ENCODE peak calls at places on chromosome 4, in six cellular contexts. W is cardiac muscle cell, S is H9, R is neural progenitor cell, C is breast epithelium, E is uterus. M is an unnamed sample. For H3K4me1, the result is how much of the 10 kb centered on the place peaks cover.

GRCh38 chr4:6671648-6672047 is 22.0 kb upstream of the S100P start:
- DNase-seq in W (no peak), S (no peak), R (no peak), C (no peak), E (no peak), M (no peak)

GRCh38 chr4:10129196-10130185 is 12.9 kb upstream of the WDR1 start:
- DNase-seq in W (no peak), S (no peak), R (no peak), C (no peak), E (no peak), M (no peak)

GRCh38 chr4:94508841-94509240 is 57.1 kb downstream of the PDLIM5 start:
- DNase-seq in W (peak), S (no peak), R (no peak), C (no peak), E (no peak), M (no peak)

GRCh38 chr4:33709247-33709646 is 2535.1 kb downstream of the ARAP2 start:
- DNase-seq in W (peak), S (no peak), R (no peak), C (no peak), E (no peak), M (no peak)

GRCh38 chr4:2482192-2482591 is 13.3 kb downstream of the RNF4 start:
- DNase-seq in W (no peak), S (no peak), R (no peak), C (no peak), E (no peak), M (no peak)

GRCh38 chr4:186725422-186726149 is 1.9 kb upstream of the FAT1 start:
- DNase-seq in W (peak), S (peak), R (peak), C (peak), E (peak), M (peak)

GRCh38 chr4:158139086-158139485 is 33.7 kb downstream of the GASK1B start:
- DNase-seq in W (no peak), S (no peak), R (no peak), C (no peak), E (no peak), M (no peak)

GRCh38 chr4:148522995-148523394 is 80.8 kb upstream of the NR3C2 start:
- DNase-seq in W (no peak), S (no peak), R (no peak), C (no peak), E (no peak), M (no peak)

GRCh38 chr4:107561481-107561880 is 158.6 kb downstream of the PAPSS1 start:
- DNase-seq in W (peak), S (no peak), R (no peak), C (no peak), E (no peak), M (no peak)

GRCh38 chr4:151692443-151692782 is 68.4 kb downstream of the GATB start:
- DNase-seq in W (no peak), S (no peak), R (no peak), C (no peak), E (no peak), M (no peak)

GRCh38 chr4:69239777-69240176 is 25.2 kb upstream of the UGT2B11 start:
- DNase-seq in W (no peak), S (no peak), R (no peak), C (no peak), E (no peak), M (peak)

GRCh38 chr4:8910822-8911310 is 39.2 kb upstream of the HMX1 start:
- DNase-seq in W (no peak), S (peak), R (no peak), C (no peak), E (no peak), M (peak)

GRCh38 chr4:75229783-75230570 is 284.2 kb downstream of the RCHY1 start:
- DNase-seq in W (no peak), S (no peak), R (no peak), C (no peak), E (no peak), M (peak)

GRCh38 chr4:147117400-147117799 is 171.7 kb upstream of the TTC29 start:
- DNase-seq in W (peak), S (no peak), R (no peak), C (no peak), E (peak), M (no peak)

GRCh38 chr4:39134674-39135073 is 47.7 kb upstream of the WDR19 start:
- DNase-seq in W (no peak), S (no peak), R (no peak), C (no peak), E (no peak), M (no peak)

GRCh38 chr4:86565641-86566040 is 28.5 kb upstream of the PTPN13 start:
- DNase-seq in W (no peak), S (no peak), R (no peak), C (no peak), E (no peak), M (no peak)

DNA sequence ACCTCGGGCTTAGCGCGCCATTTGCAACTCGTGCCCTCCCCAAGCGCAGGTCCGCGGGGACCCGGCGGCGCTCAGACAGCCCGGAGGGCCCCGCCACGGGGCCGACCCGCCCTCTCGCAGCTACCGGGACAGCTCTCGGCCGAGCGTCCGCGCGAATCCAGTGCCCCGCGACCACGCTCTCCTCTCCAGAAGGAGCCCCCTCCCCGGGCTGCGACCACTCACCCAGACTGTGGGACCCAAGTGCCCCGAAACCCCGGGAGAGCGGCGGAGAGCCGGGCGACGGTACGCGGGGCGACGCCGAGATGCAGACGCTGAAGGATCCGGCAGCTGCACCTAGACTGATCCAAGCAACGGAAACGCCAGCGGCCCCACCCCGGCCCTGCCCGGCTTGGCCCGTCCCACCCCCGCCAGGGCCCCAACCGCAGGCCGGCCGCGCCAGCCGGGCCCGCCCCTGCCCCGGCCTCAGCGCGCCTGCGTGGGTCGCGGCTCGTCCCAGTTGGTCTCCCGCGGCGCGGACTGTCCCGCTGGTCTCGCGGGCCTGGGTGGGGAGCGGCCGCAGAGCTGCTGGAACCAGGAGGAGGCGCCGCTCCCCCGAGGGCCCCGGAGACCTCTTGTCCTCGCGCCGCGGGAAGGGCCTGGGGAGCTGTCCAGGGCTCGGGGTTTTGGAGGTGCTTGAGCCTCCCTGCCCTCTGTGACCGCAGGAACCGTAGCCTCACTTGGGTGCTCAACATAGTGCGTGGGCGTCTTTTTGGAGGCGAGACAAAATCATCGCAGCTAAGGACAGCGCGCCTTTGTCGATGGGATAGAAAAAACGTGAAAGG is at the start of gene ANXA5:
- DNase-seq in W (peak), S (peak), R (peak), C (peak), E (peak), M (peak)
- TF ChIP-seq CTCF in W (peak), S (peak), R (peak), C (no peak), E (peak), M (no peak)

DNA sequence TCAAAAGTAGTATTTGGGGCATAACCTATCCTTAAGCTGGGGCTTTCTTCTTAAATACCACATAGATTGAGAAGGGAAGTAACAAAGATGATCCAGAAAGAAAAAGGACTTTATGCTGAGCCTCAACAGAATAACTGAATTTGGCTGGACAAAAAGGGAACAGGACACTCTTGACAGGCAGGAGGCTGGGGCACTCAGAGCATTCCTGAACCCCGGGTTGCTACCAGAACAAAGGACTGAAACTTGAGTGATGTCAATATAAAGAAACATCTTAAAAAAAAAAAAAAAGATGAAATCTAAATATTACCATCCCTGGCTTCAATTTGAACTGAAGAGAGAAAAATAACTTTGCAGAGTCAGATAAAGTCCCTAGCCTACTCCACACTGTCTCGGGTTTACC is 23.9 kb downstream of the RELL1 start:
- DNase-seq in W (no peak), S (no peak), R (peak), C (no peak), E (no peak), M (no peak)
- H3K4me1 ChIP-seq in W (under half), S (under half), R (under half), C (under half), E (under half), M (half or more)

DNA sequence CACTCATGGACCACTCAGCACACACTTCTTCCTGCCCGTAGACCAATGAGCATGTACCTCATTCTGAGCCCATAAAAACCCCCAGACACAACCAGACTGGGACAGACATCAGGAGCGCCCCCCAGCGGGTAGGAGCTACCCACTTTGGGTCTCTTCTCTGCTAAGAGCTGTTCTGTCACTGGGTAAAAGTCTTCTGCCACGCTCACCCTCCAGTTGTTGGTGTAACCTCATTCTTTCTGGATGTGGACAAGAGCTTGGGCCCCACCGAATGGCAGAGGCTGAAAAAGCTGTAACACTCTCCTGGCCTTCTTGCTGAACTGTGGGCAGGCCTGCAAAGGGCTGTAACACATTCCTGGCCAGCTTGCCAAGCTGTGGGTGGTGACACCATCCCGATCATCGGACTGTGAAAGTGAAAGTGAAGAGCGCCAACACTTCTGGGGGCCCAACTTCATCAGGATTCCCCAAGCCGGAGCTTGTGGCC is 137.6 kb downstream of the TECRL start:
- DNase-seq in W (no peak), S (peak), R (no peak), C (peak), E (no peak), M (no peak)
- TF ChIP-seq CTCF in W (no peak), S (peak), R (no peak), C (no peak), E (no peak), M (no peak)

GRCh38 chr4:40221744-40222143 is 24.9 kb downstream of the RHOH start:
- DNase-seq in W (no peak), S (no peak), R (no peak), C (no peak), E (no peak), M (no peak)
- H3K4me1 ChIP-seq in W (under half), S (under half), R (under half), C (under half), E (under half), M (under half)

GRCh38 chr4:175092114-175092513 is 174.0 kb downstream of the ADAM29 start:
- DNase-seq in W (no peak), S (no peak), R (no peak), C (no peak), E (no peak), M (no peak)

GRCh38 chr4:175090116-175090515 is 172.0 kb downstream of the ADAM29 start:
- DNase-seq in W (no peak), S (no peak), R (no peak), C (no peak), E (no peak), M (no peak)

GRCh38 chr4:175091649-175092048 is 173.5 kb downstream of the ADAM29 start:
- DNase-seq in W (no peak), S (no peak), R (no peak), C (no peak), E (no peak), M (no peak)

DNA sequence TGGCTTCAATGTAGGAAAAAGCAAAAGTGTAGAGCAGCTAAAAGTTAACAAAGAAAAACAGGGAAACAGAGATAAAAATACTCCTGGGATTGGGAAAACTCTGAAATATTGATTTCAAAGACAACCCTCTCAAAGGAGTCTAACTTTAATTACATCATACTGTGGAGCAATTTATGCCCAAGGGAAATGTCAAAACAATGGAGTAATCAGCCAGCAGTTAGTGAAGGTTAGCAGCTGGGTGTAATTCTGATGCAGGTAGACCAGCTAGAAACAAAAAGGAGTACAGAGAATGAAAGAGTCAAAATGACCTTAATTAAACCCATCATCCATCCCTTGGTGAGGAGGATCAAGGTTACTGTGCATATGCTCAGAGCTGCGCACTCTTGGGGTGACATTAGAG is 169.0 kb downstream of the ADAM29 start:
- DNase-seq in W (no peak), S (no peak), R (no peak), C (no peak), E (no peak), M (no peak)
- TF ChIP-seq CTCF in W (no peak), S (no peak), R (no peak), C (no peak), E (no peak), M (no peak)

GRCh38 chr4:83124079-83124780 is 9.7 kb upstream of the PLAC8 start:
- DNase-seq in W (no peak), S (no peak), R (no peak), C (no peak), E (no peak), M (no peak)

GRCh38 chr4:83128235-83128929 is 13.9 kb upstream of the PLAC8 start:
- DNase-seq in W (peak), S (no peak), R (no peak), C (no peak), E (no peak), M (no peak)

GRCh38 chr4:83129258-83129657 is 14.7 kb upstream of the PLAC8 start:
- DNase-seq in W (no peak), S (no peak), R (no peak), C (no peak), E (no peak), M (no peak)

GRCh38 chr4:83121246-83121645 is 6.7 kb upstream of the PLAC8 start:
- DNase-seq in W (no peak), S (no peak), R (no peak), C (no peak), E (no peak), M (no peak)

DNA sequence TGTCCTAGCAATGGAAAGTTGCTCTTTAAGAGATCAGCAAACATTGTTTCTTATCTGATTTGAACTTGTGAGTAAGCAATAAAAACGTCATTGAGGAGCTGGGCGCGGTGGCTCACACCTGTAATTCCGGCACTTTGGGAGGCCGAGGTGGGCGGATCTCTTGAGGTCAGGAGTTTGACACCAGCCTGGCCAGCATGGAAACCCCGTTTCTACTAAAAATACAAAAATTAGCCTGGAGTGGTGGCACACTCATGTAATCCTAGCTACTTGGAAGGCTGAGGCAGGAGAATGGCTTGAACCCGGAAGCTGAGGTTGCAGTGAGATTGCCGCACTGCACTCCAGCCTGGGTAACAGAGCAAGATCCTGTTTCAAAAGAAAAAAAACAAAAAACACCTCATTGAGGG is 11.2 kb upstream of the PLAC8 start:
- DNase-seq in W (no peak), S (no peak), R (no peak), C (no peak), E (no peak), M (no peak)
- H3K4me1 ChIP-seq in W (under half), S (under half), R (under half), C (under half), E (under half), M (under half)

GRCh38 chr4:96639932-96640331 is 800.0 kb downstream of the PDHA2 start:
- DNase-seq in W (no peak), S (no peak), R (no peak), C (no peak), E (no peak), M (no peak)

GRCh38 chr4:96646146-96646545 is 806.3 kb downstream of the PDHA2 start:
- DNase-seq in W (no peak), S (no peak), R (no peak), C (no peak), E (no peak), M (no peak)

GRCh38 chr4:96638132-96638531 is 798.2 kb downstream of the PDHA2 start:
- DNase-seq in W (no peak), S (no peak), R (no peak), C (no peak), E (no peak), M (no peak)

DNA sequence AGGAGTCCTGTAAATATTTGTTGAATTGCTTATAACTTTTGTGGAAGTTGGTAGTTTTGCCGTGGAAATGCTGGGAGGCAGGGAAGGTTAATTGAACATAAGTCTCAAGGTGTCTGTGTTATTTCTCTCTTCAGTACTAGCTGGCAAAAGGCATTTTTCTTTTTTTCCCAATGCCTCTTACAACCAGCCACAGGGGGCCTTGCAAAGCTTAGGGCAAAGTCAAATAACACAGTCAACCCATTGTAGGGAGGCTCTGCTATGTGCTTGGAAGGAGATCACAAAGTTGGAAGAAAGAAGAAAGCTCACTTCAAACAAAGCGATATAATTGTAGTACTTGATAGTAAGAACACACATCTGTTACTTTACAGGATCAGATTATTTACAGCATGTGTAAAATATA is 802.6 kb downstream of the PDHA2 start:
- DNase-seq in W (no peak), S (peak), R (peak), C (no peak), E (no peak), M (no peak)
- TF ChIP-seq CTCF in W (no peak), S (no peak), R (no peak), C (no peak), E (no peak), M (no peak)

GRCh38 chr4:4746444-4746843 is 113.0 kb upstream of the MSX1 start:
- DNase-seq in W (no peak), S (no peak), R (no peak), C (no peak), E (no peak), M (no peak)
- H3K4me1 ChIP-seq in W (under half), S (under half), R (under half), C (under half), E (under half), M (under half)

DNA sequence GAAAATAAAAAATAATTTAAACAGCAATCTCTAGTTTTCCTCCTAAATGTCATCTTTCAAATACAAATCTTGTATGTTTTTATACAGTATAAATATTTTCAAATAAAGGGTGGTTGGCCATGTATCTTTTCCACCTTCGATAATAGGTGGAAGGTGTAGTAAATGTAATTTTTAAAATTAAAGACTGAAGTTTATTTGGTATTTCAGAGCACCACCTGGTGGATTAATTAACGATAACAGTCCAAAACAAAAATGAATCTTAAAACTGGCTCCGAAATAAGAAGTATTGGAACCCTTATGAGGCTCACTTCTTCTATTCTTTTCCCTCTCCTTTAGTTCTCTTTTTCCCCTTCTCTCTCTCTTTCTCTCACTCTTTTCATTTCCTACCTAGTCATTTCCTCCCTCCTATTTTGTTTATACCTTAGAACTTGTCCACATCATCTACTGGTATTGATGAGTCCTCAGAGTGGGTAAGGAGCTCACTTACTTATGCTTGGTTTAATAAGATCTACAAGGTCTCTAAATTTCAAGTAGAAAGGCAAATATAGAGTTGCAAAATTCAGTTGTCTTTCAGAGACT is 82.9 kb upstream of the EXOC1L start:
- DNase-seq in W (peak), S (no peak), R (no peak), C (no peak), E (no peak), M (no peak)
- TF ChIP-seq CTCF in W (peak), S (peak), R (peak), C (no peak), E (no peak), M (peak)

GRCh38 chr4:81833596-81833995 is 361.9 kb upstream of the RASGEF1B start:
- DNase-seq in W (no peak), S (no peak), R (peak), C (no peak), E (no peak), M (no peak)

GRCh38 chr4:81838586-81838985 is 366.9 kb upstream of the RASGEF1B start:
- DNase-seq in W (no peak), S (no peak), R (no peak), C (no peak), E (no peak), M (no peak)

GRCh38 chr4:81839347-81840042 is 367.8 kb upstream of the RASGEF1B start:
- DNase-seq in W (no peak), S (no peak), R (no peak), C (no peak), E (no peak), M (no peak)

GRCh38 chr4:81836716-81837115 is 365.0 kb upstream of the RASGEF1B start:
- DNase-seq in W (no peak), S (no peak), R (no peak), C (no peak), E (no peak), M (no peak)
- H3K4me1 ChIP-seq in W (under half), S (under half), R (under half), C (under half), E (under half), M (under half)